ENCODE peak calls at places on chromosomes 2 and 18, in ten cellular contexts. K is astrocyte of the cerebellum; J is cardiac fibroblast; F is AG04449; O is left cardiac atrium; P is CD8-positive, alpha-beta T cell; X is T-helper 2 cell; G is pulmonary artery endothelial cell; C is iPS-NIHi11; H is nucleus accumbens. U is an unnamed sample.

GRCh38 chr2:241271641-241272297 is 43.7 kb downstream of the HDLBP start:
- DNase-seq in P (peak), X (peak), F (peak), C (peak), H (peak), G (peak), K (peak), J (peak), O (peak), U (peak)

GRCh38 chr18:77061946-77062517 is 70.6 kb downstream of the MBP start:
- DNase-seq in K (no peak), H (no peak), O (no peak), G (no peak), P (peak), J (no peak), C (peak), F (no peak), X (no peak), U (peak)

GRCh38 chr18:14179306-14179705 is 47.1 kb upstream of the ZNF519 start:
- DNase-seq in P (no peak), C (no peak), H (no peak), O (no peak), G (no peak), X (no peak), F (no peak), K (no peak), J (peak), U (no peak)

GRCh38 chr2:67660871-67661270 is 263.7 kb downstream of the ETAA1 start:
- DNase-seq in J (peak), F (no peak), P (no peak), G (no peak), X (no peak), K (no peak), O (no peak), H (no peak), C (no peak), U (no peak)

GRCh38 chr2:47198985-47199451 is 43.9 kb upstream of the STPG4 start:
- DNase-seq in F (peak), O (no peak), H (no peak), P (no peak), G (no peak), J (peak), X (no peak), C (no peak), K (peak), U (peak)

GRCh38 chr2:69200107-69200520 is 186.9 kb downstream of the GFPT1 start:
- DNase-seq in G (no peak), C (no peak), P (no peak), X (no peak), F (peak), O (no peak), K (no peak), J (peak), H (no peak), U (peak)

GRCh38 chr2:101697794-101698418 is 399 bp downstream of the MAP4K4 start:
- DNase-seq in O (peak), K (no peak), G (no peak), X (no peak), C (peak), J (no peak), H (no peak), F (no peak), P (peak), U (no peak)

GRCh38 chr2:24577481-24577880 is 86.4 kb downstream of the NCOA1 start:
- DNase-seq in J (no peak), G (no peak), H (no peak), P (no peak), X (no peak), K (no peak), C (no peak), O (no peak), F (no peak), U (no peak)

GRCh38 chr2:201362396-201362795 is 5.3 kb upstream of the FLACC1 start:
- DNase-seq in C (no peak), H (no peak), K (no peak), F (no peak), P (no peak), G (no peak), J (peak), X (no peak), O (no peak), U (no peak)

GRCh38 chr2:168751104-168751768 is 51.2 kb upstream of the NOSTRIN start:
- DNase-seq in O (no peak), K (no peak), C (no peak), X (no peak), F (no peak), G (no peak), P (peak), H (no peak), J (no peak), U (no peak)

GRCh38 chr2:237616373-237617304 is 10.7 kb upstream of the LRRFIP1 start:
- DNase-seq in H (no peak), X (no peak), O (no peak), J (peak), G (peak), C (no peak), K (peak), P (no peak), F (peak), U (no peak)

GRCh38 chr18:26268454-26268853 is 42.2 kb downstream of the TAF4B start:
- DNase-seq in H (no peak), O (no peak), C (no peak), G (no peak), J (no peak), K (no peak), F (no peak), P (no peak), X (no peak), U (no peak)

GRCh38 chr2:239240480-239240881 is 160.3 kb downstream of the HDAC4 start:
- DNase-seq in P (no peak), J (no peak), K (no peak), H (peak), C (no peak), O (peak), X (no peak), G (no peak), F (no peak), U (no peak)

GRCh38 chr2:71830497-71831207 is 317.0 kb downstream of the CYP26B1 start:
- DNase-seq in C (no peak), P (no peak), G (no peak), K (no peak), J (peak), O (no peak), H (no peak), X (no peak), F (no peak), U (no peak)

GRCh38 chr2:75100011-75100680 is 99.2 kb downstream of the TACR1 start:
- DNase-seq in G (no peak), X (no peak), H (no peak), C (no peak), P (no peak), O (no peak), J (peak), K (peak), F (peak), U (no peak)

GRCh38 chr18:55101458-55101824 is 142.2 kb upstream of the CCDC68 start:
- DNase-seq in P (no peak), G (no peak), J (no peak), K (no peak), C (no peak), O (no peak), X (no peak), H (no peak), F (no peak), U (no peak)

GRCh38 chr2:108377815-108378630 is at the start of gene SULT1C4:
- DNase-seq in G (peak), C (peak), J (no peak), O (peak), X (no peak), K (no peak), F (no peak), H (peak), P (no peak), U (peak)

GRCh38 chr2:121348128-121348740 is 63.2 kb upstream of the TFCP2L1 start:
- DNase-seq in O (no peak), K (no peak), P (no peak), X (no peak), G (no peak), J (no peak), C (no peak), H (no peak), F (no peak), U (no peak)

GRCh38 chr2:84963692-84964405 is 7.1 kb upstream of the KCMF1 start:
- DNase-seq in F (no peak), G (no peak), J (peak), X (no peak), P (no peak), H (no peak), C (no peak), K (peak), O (no peak), U (no peak)

GRCh38 chr18:22185298-22185697 is 15.9 kb downstream of the GATA6 start:
- DNase-seq in X (no peak), P (no peak), K (no peak), H (no peak), O (peak), J (no peak), F (no peak), G (no peak), C (no peak), U (no peak)

GRCh38 chr2:98937906-98938305 is 1.9 kb upstream of the CRACDL start:
- DNase-seq in F (no peak), G (no peak), P (no peak), J (no peak), K (no peak), X (no peak), H (no peak), C (no peak), O (no peak), U (no peak)

GRCh38 chr2:199278099-199278498 is 179.6 kb downstream of the SATB2 start:
- DNase-seq in C (no peak), F (no peak), P (no peak), G (no peak), J (peak), X (no peak), K (peak), H (no peak), O (no peak), U (peak)

GRCh38 chr2:137987011-137987410 is 22.7 kb downstream of the HNMT start:
- DNase-seq in C (no peak), F (no peak), X (no peak), K (no peak), H (no peak), O (no peak), J (no peak), G (no peak), P (no peak), U (no peak)

GRCh38 chr2:200049086-200049485 is 93.7 kb downstream of the MAIP1 start:
- DNase-seq in F (no peak), G (no peak), O (no peak), X (no peak), P (no peak), H (no peak), C (no peak), J (no peak), K (no peak), U (no peak)

GRCh38 chr2:99674031-99674430 is 184.2 kb upstream of the REV1 start:
- DNase-seq in J (no peak), G (no peak), H (no peak), P (no peak), K (no peak), F (no peak), X (no peak), C (no peak), O (no peak), U (no peak)

GRCh38 chr18:12085136-12085535 is 8.5 kb upstream of the ANKRD62 start:
- DNase-seq in G (no peak), H (no peak), F (no peak), C (no peak), P (no peak), X (no peak), J (no peak), K (no peak), O (no peak), U (no peak)

GRCh38 chr2:170928036-170928823 is 823 bp upstream of the GORASP2 start:
- DNase-seq in K (no peak), H (no peak), J (peak), G (no peak), X (no peak), P (no peak), F (no peak), O (no peak), C (peak), U (no peak)

GRCh38 chr2:85942346-85942957 is 53.7 kb upstream of the ST3GAL5 start:
- DNase-seq in H (no peak), K (no peak), J (no peak), O (no peak), X (no peak), F (no peak), G (no peak), P (no peak), C (no peak), U (no peak)

GRCh38 chr2:7753777-7754176 is 836.6 kb downstream of the RNF144A start:
- DNase-seq in G (no peak), P (no peak), J (no peak), C (no peak), O (no peak), F (no peak), H (no peak), X (no peak), K (no peak), U (no peak)

GRCh38 chr2:80302465-80303005 is 2.0 kb downstream of the LRRTM1 start:
- DNase-seq in C (peak), F (no peak), P (no peak), O (no peak), G (no peak), K (no peak), H (no peak), X (no peak), J (no peak), U (no peak)

GRCh38 chr2:53859354-53860159 is at the start of gene GPR75:
- DNase-seq in P (no peak), X (no peak), O (peak), G (no peak), K (no peak), J (peak), C (peak), F (no peak), H (peak), U (no peak)